ENCODE peak calls at places on chromosomes 4 and X, in seven cellular contexts. G is SJSA1; J is neural progenitor cell; A is mammary epithelial cell; D is aorta; U is uterus; F is effector memory CD4-positive, alpha-beta T cell. I is an unnamed sample.

GRCh38 chr4:52877006-52877405 is 14.9 kb downstream of the RASL11B start:
- DNase-seq in A (no peak), D (no peak), F (no peak), J (no peak), U (no peak), G (no peak), I (no peak)

GRCh38 chr4:124640037-124640730 is 72.3 kb downstream of the ANKRD50 start:
- DNase-seq in U (no peak), A (peak; percentile 88), F (no peak), D (no peak), J (no peak), G (peak; percentile 28), I (no peak)

GRCh38 chrX:79630033-79631009 is 263.2 kb upstream of the ITM2A start:
- DNase-seq in A (no peak), U (no peak), G (no peak), D (no peak), J (no peak), F (no peak), I (no peak)

GRCh38 chrX:2767631-2768455 is 16.0 kb downstream of the XG start:
- DNase-seq in J (peak; percentile 52), U (peak; percentile 36), D (peak; percentile 77), A (peak; percentile 28), G (no peak), F (no peak), I (no peak)

GRCh38 chrX:79559290-79559689 is 192.2 kb upstream of the ITM2A start:
- DNase-seq in A (no peak), F (no peak), D (no peak), U (no peak), J (no peak), G (no peak), I (no peak)

GRCh38 chr4:48093949-48094550 is 40.0 kb downstream of the TXK start:
- DNase-seq in A (peak; percentile 93), U (no peak), F (no peak), D (no peak), G (no peak), J (peak; percentile 38), I (no peak)

GRCh38 chr4:15451181-15451865 is 18.4 kb upstream of the CC2D2A start:
- DNase-seq in D (no peak), A (no peak), F (no peak), U (no peak), G (no peak), J (no peak), I (no peak)

GRCh38 chr4:147054241-147054902 is 108.7 kb upstream of the TTC29 start:
- DNase-seq in J (no peak), F (no peak), D (no peak), G (no peak), U (no peak), A (no peak), I (no peak)

GRCh38 chrX:110558406-110558805 is 199.8 kb downstream of the RTL9 start:
- DNase-seq in A (no peak), J (no peak), U (no peak), F (no peak), G (no peak), D (no peak), I (peak; percentile 61)

GRCh38 chr4:76448211-76448610 is 13.2 kb downstream of the SHROOM3 start:
- DNase-seq in D (no peak), J (no peak), G (no peak), A (no peak), U (no peak), F (no peak), I (no peak)

GRCh38 chrX:147646949-147647717 is 264.6 kb upstream of the FMR1 start:
- DNase-seq in A (no peak), D (no peak), G (no peak), F (no peak), J (no peak), U (no peak), I (no peak)

GRCh38 chr4:41222259-41222658 is 7.9 kb upstream of the APBB2 start:
- DNase-seq in J (no peak), A (no peak), G (no peak), D (no peak), U (no peak), F (no peak), I (no peak)

GRCh38 chrX:81528041-81528440 is 326.1 kb downstream of the SH3BGRL start:
- DNase-seq in F (no peak), G (no peak), J (no peak), D (no peak), U (no peak), A (no peak), I (no peak)

GRCh38 chr4:75889537-75890199 is 12.6 kb downstream of the PPEF2 start:
- DNase-seq in G (no peak), A (no peak), F (no peak), J (no peak), U (no peak), D (no peak), I (no peak)

GRCh38 chr4:42750831-42751230 is 93.9 kb upstream of the ATP8A1 start:
- DNase-seq in D (no peak), J (peak; percentile 63), G (no peak), A (no peak), F (no peak), U (no peak), I (no peak)

GRCh38 chr4:145308598-145308997 is 128.2 kb upstream of the OTUD4 start:
- DNase-seq in F (no peak), U (no peak), J (no peak), G (no peak), A (no peak), D (no peak), I (no peak)

GRCh38 chrX:101171883-101172400 is 47.6 kb upstream of the DRP2 start:
- DNase-seq in G (no peak), J (no peak), D (no peak), U (no peak), A (no peak), F (no peak), I (no peak)

DNA sequence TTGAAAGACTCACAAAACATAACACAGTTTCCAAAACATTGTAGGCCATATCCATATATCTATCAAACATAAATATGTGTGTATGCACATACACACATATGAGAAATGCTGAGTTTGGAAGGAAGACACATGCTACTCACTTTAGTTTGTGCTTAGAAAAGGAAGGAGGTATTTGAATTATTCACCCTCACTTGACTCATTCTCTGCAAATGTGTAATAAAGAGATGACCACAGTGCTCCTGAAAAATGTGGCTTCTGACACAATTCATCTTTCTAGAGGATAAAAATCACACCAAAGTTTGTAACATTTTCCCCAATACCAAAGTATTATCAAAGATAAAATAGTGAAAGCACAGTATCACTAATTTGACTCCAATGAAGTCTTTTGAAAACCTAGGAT is 950.1 kb downstream of the FAT4 start:
- DNase-seq in A (peak; percentile 3), F (no peak), G (peak; percentile 13), D (no peak), U (no peak), J (no peak), I (no peak)
- H3K4me1 ChIP-seq in A (no peaks in the 10 kb centered on the region), F (no peaks in the 10 kb centered on the region), G (no peaks in the 10 kb centered on the region), D (no peaks in the 10 kb centered on the region), U (no peaks in the 10 kb centered on the region), J (no peaks in the 10 kb centered on the region), I (no peaks in the 10 kb centered on the region)

GRCh38 chr4:121696641-121697461 is at the start of gene ANXA5:
- DNase-seq in G (peak; percentile 89), A (peak; percentile 86), J (peak; percentile 89), F (peak; percentile 52), U (peak; percentile 88), D (peak; percentile 96), I (peak; percentile 97)

GRCh38 chr4:121697626-121698025 is 846 bp upstream of the ANXA5 start:
- DNase-seq in A (no peak), D (no peak), G (no peak), J (no peak), U (no peak), F (no peak), I (no peak)

GRCh38 chr4:121693450-121693849 is 3.3 kb downstream of the ANXA5 start:
- DNase-seq in J (no peak), A (no peak), D (no peak), U (no peak), F (no peak), G (no peak), I (no peak)

GRCh38 chr4:121698119-121698732 is 1.4 kb upstream of the ANXA5 start:
- DNase-seq in G (no peak), F (no peak), J (no peak), U (no peak), D (no peak), A (no peak), I (no peak)

DNA sequence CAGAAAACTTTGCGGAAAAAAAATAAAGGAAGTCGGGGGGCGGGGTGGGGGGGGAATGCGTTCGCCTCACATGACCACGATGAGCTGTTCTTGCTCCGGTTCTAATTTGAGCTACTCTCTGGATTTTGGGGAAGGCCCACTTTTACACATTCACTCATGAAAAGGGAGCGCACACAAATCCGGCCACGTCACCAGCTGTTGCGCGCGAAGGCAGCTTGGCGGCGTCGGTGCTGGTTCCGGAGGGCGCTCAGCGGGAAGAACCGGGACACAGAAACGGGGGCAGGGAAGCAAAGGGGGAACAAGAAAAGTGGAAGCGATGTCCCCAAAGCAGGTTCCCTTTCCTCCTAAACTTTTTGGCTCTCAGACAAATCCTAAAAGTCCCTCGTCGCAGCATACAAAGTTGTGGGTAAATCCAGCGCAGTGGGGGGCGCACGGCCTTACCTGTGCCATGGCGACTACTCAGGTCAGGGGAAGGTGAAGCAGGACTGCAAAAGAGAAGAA is 590 bp downstream of the ANXA5 start:
- DNase-seq in U (peak; percentile 89), J (peak; percentile 44), G (peak; percentile 71), A (peak; percentile 82), F (peak; percentile 27), D (peak; percentile 95), I (peak; percentile 92)
- H3K4me3 ChIP-seq in U (peak overlapping the region; percentile 93), J (peak overlapping the region; percentile 86), G (peak overlapping the region; percentile 97), A (peak overlapping the region; percentile 81), F (peak overlapping the region; percentile 70), D (peak overlapping the region; percentile 69), I (peak overlapping the region; percentile 94)

GRCh38 chr4:158484173-158484885 is 37.4 kb upstream of the RXFP1 start:
- DNase-seq in U (no peak), G (peak; percentile 16), F (no peak), D (no peak), J (no peak), A (peak; percentile 89), I (no peak)

GRCh38 chr4:158481811-158482210 is 39.9 kb upstream of the RXFP1 start:
- DNase-seq in J (no peak), G (no peak), D (no peak), F (no peak), A (no peak), U (no peak), I (no peak)
- H3K36me3 ChIP-seq in J (no peaks in the 10 kb centered on the region), G (no peaks in the 10 kb centered on the region), D (no peaks in the 10 kb centered on the region), F (no peaks in the 10 kb centered on the region), A (no peaks in the 10 kb centered on the region), U (no peaks in the 10 kb centered on the region), I (no peaks in the 10 kb centered on the region)

DNA sequence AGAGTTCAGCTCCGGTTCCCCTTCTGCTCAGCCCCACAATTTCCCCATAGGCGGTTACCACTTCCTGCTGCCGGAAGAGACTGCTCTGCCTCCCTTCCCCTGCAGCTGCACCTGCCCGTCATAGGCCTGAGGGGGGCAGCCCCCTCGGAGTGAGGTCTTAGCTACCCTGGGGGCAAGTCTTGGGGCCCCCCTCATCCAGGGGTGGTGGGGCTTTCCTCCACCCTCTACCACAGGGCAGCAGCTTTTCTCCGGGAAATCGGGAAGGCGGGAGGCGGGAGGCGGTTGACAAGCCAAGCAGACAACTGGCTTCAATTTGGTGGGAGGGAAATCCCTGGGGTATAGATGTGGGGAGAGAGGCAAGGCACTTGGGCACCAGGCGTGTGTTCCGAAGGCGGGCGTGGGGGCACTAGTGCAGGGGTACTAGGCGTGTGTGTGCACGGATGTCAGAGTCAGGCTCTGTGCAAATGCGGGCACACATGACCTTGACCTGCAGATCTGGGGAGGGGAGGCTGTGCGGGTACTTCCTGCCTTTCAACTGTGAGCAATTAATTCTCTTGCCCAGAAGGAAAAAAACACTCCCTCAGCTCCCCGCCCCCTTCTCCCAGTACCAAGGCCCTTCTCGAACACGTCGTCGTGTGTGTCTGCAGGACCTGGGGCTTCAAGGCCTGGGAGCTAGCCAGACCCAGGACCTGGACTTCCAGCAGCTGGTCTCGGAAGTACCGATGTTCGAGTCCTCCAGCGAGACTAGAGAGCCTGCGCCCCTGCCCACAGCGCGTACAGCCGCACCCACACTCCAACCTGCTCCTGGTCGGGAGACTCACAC is 1.0 kb upstream of the ARHGAP4 start:
- DNase-seq in U (no peak), J (peak; percentile 31), A (peak; percentile 15), G (no peak), D (no peak), F (peak; percentile 79), I (peak; percentile 85)
- H3K4me1 ChIP-seq in U (peaks cover 3% of the 10 kb centered on the region), J (peaks cover 8% of the 10 kb centered on the region), A (peaks cover 7% of the 10 kb centered on the region), G (peaks cover 12% of the 10 kb centered on the region), D (no peaks in the 10 kb centered on the region), F (peaks cover 34% of the 10 kb centered on the region), I (peaks cover 20% of the 10 kb centered on the region)